ENCODE peak calls at places on chromosomes 13 and 19, in four cellular contexts. Z is IMR-90, K is H9, A is H1. X is an unnamed sample.

GRCh38 chr13:108288741-108289140 is 19.2 kb downstream of the TNFSF13B start:
- DNase-seq in Z (no peak), K (no peak), A (no peak), X (no peak)

GRCh38 chr13:30466358-30466714 is 600 bp upstream of the HMGB1 start:
- DNase-seq in Z (peak), K (no peak), A (no peak), X (peak)

GRCh38 chr19:31518216-31518615 is 169.0 kb upstream of the TSHZ3 start:
- DNase-seq in Z (no peak), K (no peak), A (peak), X (peak)

GRCh38 chr13:72458701-72459100 is 268.7 kb downstream of the MZT1 start:
- DNase-seq in Z (no peak), K (no peak), A (no peak), X (peak)

GRCh38 chr13:32423592-32423991 is 4.3 kb downstream of the N4BP2L1 start:
- DNase-seq in Z (no peak), K (no peak), A (no peak), X (no peak)

GRCh38 chr13:51541809-51542258 is 42.4 kb upstream of the WDFY2 start:
- DNase-seq in Z (no peak), K (no peak), A (no peak), X (no peak)

GRCh38 chr19:51375504-51376221 is 3.2 kb upstream of the NKG7 start:
- DNase-seq in Z (no peak), K (no peak), A (no peak), X (no peak)

GRCh38 chr13:44210525-44210924 is 163.1 kb upstream of the SERP2 start:
- DNase-seq in Z (no peak), K (no peak), A (no peak), X (no peak)

GRCh38 chr19:8404391-8405151 is 8.5 kb upstream of the MARCHF2 start:
- DNase-seq in Z (no peak), K (no peak), A (no peak), X (no peak)

GRCh38 chr13:98429977-98430785 is 146.7 kb downstream of the STK24 start:
- DNase-seq in Z (no peak), K (no peak), A (no peak), X (peak)

GRCh38 chr13:57632276-57633140 is 964 bp downstream of the PCDH17 start:
- DNase-seq in Z (no peak), K (peak), A (peak), X (peak)

GRCh38 chr19:3450796-3451411 is 29.4 kb downstream of the SMIM24 start:
- DNase-seq in Z (peak), K (no peak), A (no peak), X (no peak)

GRCh38 chr13:75135325-75135825 is 346.6 kb downstream of the TBC1D4 start:
- DNase-seq in Z (peak), K (no peak), A (no peak), X (peak)

GRCh38 chr19:49689133-49690072 is at the start of gene ADM5:
- DNase-seq in Z (no peak), K (peak), A (peak), X (peak)

GRCh38 chr13:58721273-58721672 is 1089.7 kb downstream of the PCDH17 start:
- DNase-seq in Z (no peak), K (no peak), A (no peak), X (no peak)

GRCh38 chr19:28793391-28794168 is 419.4 kb downstream of the UQCRFS1 start:
- DNase-seq in Z (no peak), K (peak), A (peak), X (peak)

GRCh38 chr13:114065926-114066774 is 66.3 kb downstream of the RASA3 start:
- DNase-seq in Z (no peak), K (no peak), A (no peak), X (no peak)

GRCh38 chr13:41361501-41361900 is 50.4 kb downstream of the NAA16 start:
- DNase-seq in Z (peak), K (no peak), A (no peak), X (no peak)

GRCh38 chr19:48342414-48342738 is 17.0 kb downstream of the EMP3 start:
- DNase-seq in Z (no peak), K (no peak), A (no peak), X (no peak)

GRCh38 chr19:42335374-42335936 is 10.0 kb downstream of the MEGF8 start:
- DNase-seq in Z (no peak), K (no peak), A (no peak), X (no peak)

GRCh38 chr19:42335971-42336370 is 10.5 kb downstream of the MEGF8 start:
- DNase-seq in Z (no peak), K (no peak), A (no peak), X (no peak)

GRCh38 chr19:42333975-42334696 is 8.7 kb downstream of the MEGF8 start:
- DNase-seq in Z (no peak), K (no peak), A (no peak), X (no peak)

GRCh38 chr19:42333018-42333417 is 7.6 kb downstream of the MEGF8 start:
- DNase-seq in Z (no peak), K (no peak), A (no peak), X (no peak)

DNA sequence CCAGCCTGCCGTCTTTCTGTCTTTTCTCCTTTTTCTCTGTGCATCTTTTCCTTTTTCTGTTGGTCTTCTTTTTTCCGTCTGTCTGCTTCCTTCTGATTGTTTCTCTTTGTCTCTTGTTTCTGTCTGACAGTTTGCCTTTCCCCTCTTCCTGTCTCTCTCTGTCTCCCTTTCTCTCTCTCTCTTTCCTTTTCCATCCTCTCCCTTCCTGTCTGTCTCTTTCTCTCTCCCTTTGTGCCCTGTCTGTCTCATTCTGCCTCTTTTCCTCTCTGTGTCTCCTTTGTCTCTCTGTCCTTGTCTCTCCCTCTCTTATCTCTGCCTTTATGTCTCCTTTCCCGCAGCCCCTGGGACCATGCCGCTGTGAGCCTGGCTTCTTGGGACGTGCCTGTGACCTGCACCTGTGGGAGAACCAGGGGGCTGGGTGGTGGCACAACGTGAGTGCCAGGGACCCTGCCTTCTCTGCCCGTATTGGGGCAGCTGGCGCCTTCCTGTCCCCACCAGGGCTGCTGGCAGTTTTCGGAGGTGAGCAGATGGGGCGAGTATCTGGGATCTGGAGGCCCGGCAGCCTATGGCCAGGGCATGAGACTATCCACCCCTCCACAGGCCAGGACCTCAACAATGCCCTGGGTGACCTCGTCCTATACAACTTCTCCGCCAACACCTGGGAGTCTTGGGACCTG is 9.4 kb downstream of the MEGF8 start:
- DNase-seq in Z (no peak), K (no peak), A (no peak), X (no peak)
- H2BK120ac ChIP-seq in Z (no peak), K (no peak), A (no peak), X (no peak)

DNA sequence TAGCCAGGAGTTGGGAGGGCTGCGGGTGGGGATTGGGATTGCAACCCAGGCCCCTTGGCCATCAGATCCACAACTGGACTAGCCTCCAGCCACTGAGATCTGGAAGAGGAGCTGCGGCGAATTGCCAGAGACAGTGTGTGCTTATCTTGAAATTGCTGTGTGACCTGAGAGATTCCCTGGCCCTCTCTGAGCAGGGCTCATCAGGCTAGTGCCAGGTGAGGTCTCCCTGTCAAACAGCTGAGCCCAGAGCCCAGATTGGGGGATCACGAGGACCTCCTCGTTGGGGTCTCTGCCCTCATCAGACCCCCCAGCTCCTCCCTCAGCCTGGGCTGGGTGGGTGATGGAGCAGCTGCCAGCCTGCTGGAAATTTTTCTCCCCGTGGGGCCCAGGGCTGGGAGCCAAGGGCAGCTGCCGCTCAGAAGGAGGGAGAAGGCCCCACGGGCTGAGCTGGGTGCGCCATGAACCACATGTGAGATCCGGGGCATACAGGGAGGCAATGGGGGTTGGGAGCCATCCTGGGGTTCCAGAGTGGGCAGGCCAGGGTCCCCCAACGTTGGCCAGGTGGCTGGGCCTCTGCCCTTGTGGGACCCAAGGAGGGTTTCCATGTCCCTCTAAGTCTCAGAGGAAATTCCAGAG is 7.2 kb downstream of the FUT5 start:
- DNase-seq in Z (no peak), K (no peak), A (no peak), X (no peak)
- H3K9ac ChIP-seq in Z (no peak), K (no peak), A (no peak), X (no peak)

GRCh38 chr13:47239025-47239424 is 342.2 kb upstream of the HTR2A start:
- DNase-seq in Z (no peak), K (no peak), A (no peak), X (no peak)

GRCh38 chr13:47230155-47230554 is 333.3 kb upstream of the HTR2A start:
- DNase-seq in Z (no peak), K (no peak), A (no peak), X (no peak)

GRCh38 chr13:47237571-47237970 is 340.7 kb upstream of the HTR2A start:
- DNase-seq in Z (no peak), K (no peak), A (no peak), X (no peak)

GRCh38 chr13:47232516-47232915 is 335.7 kb upstream of the HTR2A start:
- DNase-seq in Z (no peak), K (no peak), A (no peak), X (no peak)

DNA sequence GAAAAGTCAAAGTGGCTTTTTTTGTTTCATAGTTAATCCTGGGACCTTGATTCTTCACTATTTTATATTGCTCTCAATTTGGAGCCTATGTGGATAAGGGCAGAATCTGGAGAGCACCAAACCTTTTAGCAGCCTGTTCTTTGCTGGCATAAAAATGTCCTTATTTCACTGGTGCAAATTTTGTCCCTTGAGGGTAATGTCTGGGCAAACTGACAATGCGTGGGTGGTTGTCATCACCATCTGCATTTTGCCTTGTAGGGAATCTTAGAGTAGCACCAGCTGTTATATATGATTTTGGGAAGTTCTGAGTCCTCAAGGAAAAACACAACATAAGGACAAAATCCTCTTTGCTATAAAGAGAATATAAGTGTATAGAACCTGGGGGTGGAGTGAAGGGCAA is 336.9 kb upstream of the HTR2A start:
- DNase-seq in Z (no peak), K (no peak), A (no peak), X (no peak)
- H3K56ac ChIP-seq in Z (no peak), K (no peak), A (no peak), X (no peak)

GRCh38 chr13:39665763-39666162 is 10.3 kb downstream of the COG6 start:
- DNase-seq in Z (no peak), K (no peak), A (no peak), X (no peak)
- H2BK120ac ChIP-seq in Z (no peak), K (no peak), A (no peak), X (no peak)

DNA sequence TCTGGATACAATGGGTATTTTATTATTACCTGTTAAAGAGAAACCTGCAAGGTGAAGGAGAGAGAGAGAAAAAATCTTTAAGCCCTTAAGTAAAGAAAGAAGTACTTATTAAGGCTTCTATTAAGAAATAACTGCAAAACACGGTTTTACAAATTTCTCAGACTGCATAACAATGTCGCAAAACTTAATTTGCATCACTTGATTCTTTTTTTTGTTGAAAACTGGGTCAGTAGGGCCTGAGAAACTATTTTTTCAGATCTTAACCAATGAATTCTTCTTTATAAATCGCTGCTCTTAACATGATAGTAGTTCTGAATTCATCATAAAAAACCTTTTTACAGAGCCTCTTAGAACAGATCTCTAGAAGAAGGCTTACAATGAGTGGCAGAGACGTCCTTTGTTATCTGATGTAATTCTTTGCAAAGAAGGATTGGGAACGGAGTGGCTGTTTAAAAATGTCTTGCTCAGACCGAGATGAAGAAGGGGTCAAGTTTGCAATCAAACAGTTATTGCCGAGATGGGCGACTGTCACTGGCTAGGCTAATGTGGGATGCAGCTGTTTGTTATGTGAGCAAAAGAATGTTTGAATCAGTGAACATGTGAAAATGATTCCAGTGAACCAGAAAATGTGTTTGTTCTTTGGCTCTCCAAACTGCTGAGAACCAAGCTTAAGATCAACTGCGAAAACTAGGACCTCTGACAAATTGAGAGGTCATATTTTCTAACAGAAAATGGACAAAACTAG is 76.4 kb downstream of the ZNF536 start:
- DNase-seq in Z (no peak), K (no peak), A (no peak), X (no peak)
- H3K9ac ChIP-seq in Z (no peak), K (no peak), A (no peak), X (no peak)

DNA sequence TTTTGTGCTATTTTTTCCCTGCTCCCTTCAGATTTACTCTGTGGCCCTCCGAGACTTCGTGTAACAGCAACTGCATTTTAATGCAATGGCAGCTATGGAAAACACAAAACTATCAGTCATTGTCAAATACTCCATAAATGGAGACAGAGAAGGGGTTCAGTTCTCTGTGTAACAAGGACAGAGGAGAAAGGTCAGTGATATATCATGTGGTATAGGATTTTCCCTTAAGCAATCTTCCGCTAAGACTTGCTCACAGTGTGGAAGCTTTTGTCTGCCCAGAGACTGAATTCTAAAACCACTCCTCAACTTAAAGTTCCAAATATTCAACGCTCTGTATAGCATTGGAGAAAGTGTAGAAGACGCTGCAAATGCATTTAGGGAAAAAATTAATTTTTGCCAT is 111.3 kb upstream of the EDNRB start:
- DNase-seq in Z (no peak), K (no peak), A (no peak), X (no peak)
- H3K56ac ChIP-seq in Z (no peak), K (no peak), A (no peak), X (no peak)

GRCh38 chr19:21328885-21329605 is at the start of gene ZNF708:
- DNase-seq in Z (peak), K (peak), A (peak), X (peak)
- H2BK120ac ChIP-seq in Z (peak), K (peak), A (no peak), X (peak)

GRCh38 chr13:26042781-26043180 is 9.0 kb downstream of the SHISA2 start:
- DNase-seq in Z (no peak), K (no peak), A (no peak), X (no peak)

GRCh38 chr13:26047040-26047439 is 4.8 kb downstream of the SHISA2 start:
- DNase-seq in Z (no peak), K (no peak), A (no peak), X (no peak)

GRCh38 chr13:26046639-26047038 is 5.2 kb downstream of the SHISA2 start:
- DNase-seq in Z (no peak), K (no peak), A (no peak), X (no peak)

GRCh38 chr13:26048745-26049144 is 3.1 kb downstream of the SHISA2 start:
- DNase-seq in Z (no peak), K (no peak), A (no peak), X (no peak)

GRCh38 chr13:26045123-26045522 is 6.7 kb downstream of the SHISA2 start:
- DNase-seq in Z (no peak), K (no peak), A (no peak), X (no peak)
- H3K9ac ChIP-seq in Z (no peak), K (no peak), A (no peak), X (no peak)

GRCh38 chr19:18649371-18650047 is 12.7 kb downstream of the KLHL26 start:
- DNase-seq in Z (peak), K (peak), A (no peak), X (no peak)
- H3K56ac ChIP-seq in Z (peak), K (no peak), A (no peak), X (no peak)

GRCh38 chr19:37217855-37218591 is at the start of gene ZNF383:
- DNase-seq in Z (peak), K (peak), A (peak), X (peak)
- H2BK120ac ChIP-seq in Z (peak), K (no peak), A (peak), X (peak)